ENCODE peak calls at places on chromosome X, in eight cellular contexts. T, K, Q, Z, H, O, P and E are unnamed samples.

GRCh38 chrX:69600182-69600581 is 15.7 kb upstream of the EDA start:
- DNase-seq in T (no peak), K (no peak), Q (no peak), Z (no peak), H (no peak), O (no peak), P (no peak), E (no peak)

GRCh38 chrX:141467442-141467841 is 117.1 kb downstream of the SPANXA1 start:
- DNase-seq in T (no peak), K (no peak), Q (no peak), Z (no peak), H (no peak), O (no peak), P (peak), E (no peak)

GRCh38 chrX:69321789-69322188 is 156.5 kb upstream of the PJA1 start:
- DNase-seq in T (no peak), K (no peak), Q (no peak), Z (no peak), H (no peak), O (no peak), P (no peak), E (peak)

GRCh38 chrX:86946569-86946968 is 571.0 kb upstream of the KLHL4 start:
- DNase-seq in T (no peak), K (no peak), Q (no peak), Z (no peak), H (no peak), O (no peak), P (peak), E (no peak)

GRCh38 chrX:106752101-106752678 is 25.7 kb downstream of the RNF128 start:
- DNase-seq in T (no peak), K (no peak), Q (no peak), Z (no peak), H (no peak), O (no peak), P (peak), E (no peak)

GRCh38 chrX:110284159-110284558 is 33.7 kb downstream of the AMMECR1 start:
- DNase-seq in T (no peak), K (no peak), Q (no peak), Z (peak), H (no peak), O (peak), P (peak), E (no peak)

GRCh38 chrX:131783555-131784338 is 239.4 kb upstream of the STK26 start:
- DNase-seq in T (no peak), K (no peak), Q (no peak), Z (peak), H (no peak), O (no peak), P (peak), E (no peak)

GRCh38 chrX:30533261-30533660 is 44.3 kb downstream of the TASL start:
- DNase-seq in T (no peak), K (no peak), Q (no peak), Z (no peak), H (no peak), O (no peak), P (peak), E (no peak)

GRCh38 chrX:104679175-104679574 is 113.2 kb downstream of the IL1RAPL2 start:
- DNase-seq in T (no peak), K (no peak), Q (no peak), Z (no peak), H (no peak), O (no peak), P (no peak), E (no peak)

GRCh38 chrX:17817242-17817641 is 43.9 kb downstream of the RAI2 start:
- DNase-seq in T (no peak), K (no peak), Q (no peak), Z (no peak), H (no peak), O (no peak), P (no peak), E (no peak)

GRCh38 chrX:153922932-153923857 is 2.9 kb downstream of the ARHGAP4 start:
- DNase-seq in T (peak), K (no peak), Q (peak), Z (no peak), H (peak), O (peak), P (peak), E (no peak)

GRCh38 chrX:57177070-57177469 is 39.9 kb upstream of the SPIN2A start:
- DNase-seq in T (no peak), K (no peak), Q (no peak), Z (no peak), H (no peak), O (no peak), P (no peak), E (no peak)

GRCh38 chrX:427812-428725 is 41.4 kb upstream of the PPP2R3B start:
- DNase-seq in T (no peak), K (no peak), Q (no peak), Z (no peak), H (peak), O (no peak), P (no peak), E (no peak)
- TF ChIP-seq CTCF in T (no peak), K (no peak), Q (peak), Z (peak), H (no peak), O (no peak), P (peak), E (no peak)

DNA sequence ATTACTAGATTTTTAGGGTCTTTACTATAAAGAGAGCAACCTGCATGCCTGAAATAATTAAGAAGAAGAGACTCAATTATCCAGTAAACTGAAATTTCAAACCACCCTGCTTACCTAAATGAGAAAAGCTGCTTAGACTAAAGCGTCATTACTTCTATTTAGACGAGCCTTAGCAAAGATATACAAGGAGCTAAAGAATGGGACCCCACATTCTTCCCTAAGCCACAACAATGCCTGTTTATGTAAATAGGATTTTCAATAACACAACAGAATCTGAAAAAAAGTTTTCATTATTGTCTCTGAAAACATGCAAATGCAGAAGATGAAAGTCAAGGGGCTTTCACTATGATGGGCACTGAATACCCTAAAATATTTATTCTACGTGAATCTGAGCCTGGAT is 16.2 kb downstream of the GPC3 start:
- DNase-seq in T (no peak), K (no peak), Q (no peak), Z (no peak), H (no peak), O (no peak), P (no peak), E (no peak)
- H3K4me3 ChIP-seq in T (no peak), K (no peak), Q (no peak), Z (no peak), H (no peak), O (no peak), P (no peak), E (no peak)

GRCh38 chrX:151725338-151725614 is 9.3 kb upstream of the CNGA2 start:
- DNase-seq in T (no peak), K (no peak), Q (no peak), Z (no peak), H (no peak), O (no peak), P (no peak), E (no peak)

GRCh38 chrX:151724563-151725337 is 8.9 kb downstream of the FATE1 start:
- DNase-seq in T (no peak), K (no peak), Q (no peak), Z (no peak), H (no peak), O (no peak), P (no peak), E (peak)

GRCh38 chrX:151723156-151723760 is 7.4 kb downstream of the FATE1 start:
- DNase-seq in T (no peak), K (no peak), Q (no peak), Z (no peak), H (no peak), O (no peak), P (no peak), E (no peak)

GRCh38 chrX:151726751-151727150 is 7.8 kb upstream of the CNGA2 start:
- DNase-seq in T (no peak), K (no peak), Q (no peak), Z (no peak), H (no peak), O (no peak), P (no peak), E (no peak)

DNA sequence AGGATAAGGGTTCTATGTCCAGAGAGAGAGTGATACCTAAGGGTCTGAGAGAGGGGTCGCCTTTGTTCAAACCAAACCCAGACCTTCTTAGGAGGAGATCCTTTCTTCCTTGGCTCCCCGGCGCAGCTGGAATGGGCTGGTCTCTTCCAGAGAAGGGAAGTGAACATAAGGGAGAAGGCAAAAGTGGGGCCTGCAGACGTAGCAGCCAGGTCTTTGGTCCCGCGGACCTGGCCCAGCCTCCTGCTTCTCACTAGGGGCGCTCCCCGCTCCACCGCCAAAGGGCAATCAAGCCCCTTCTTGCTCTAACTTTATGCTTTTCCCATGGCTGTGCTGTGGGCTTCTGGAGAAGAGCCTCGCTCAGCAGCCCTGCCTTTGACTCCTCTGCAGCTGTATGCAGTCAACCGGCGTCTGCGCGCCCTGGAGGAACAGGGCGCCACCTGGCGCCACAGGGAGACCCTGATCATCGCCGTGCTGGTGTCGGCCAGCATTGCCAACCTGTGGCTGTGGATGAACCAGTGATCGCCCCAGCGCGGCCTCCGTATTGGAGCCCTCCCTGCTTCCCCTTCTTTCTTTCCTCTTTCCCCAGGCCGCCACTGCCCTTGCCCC is 6.5 kb downstream of the FATE1 start:
- DNase-seq in T (no peak), K (no peak), Q (peak), Z (no peak), H (no peak), O (no peak), P (peak), E (no peak)
- TF ChIP-seq CTCF in T (no peak), K (no peak), Q (peak), Z (peak), H (no peak), O (peak), P (peak), E (no peak)

GRCh38 chrX:119996600-119997524 is 53.3 kb upstream of the NKAP start:
- DNase-seq in T (no peak), K (no peak), Q (no peak), Z (no peak), H (no peak), O (no peak), P (no peak), E (no peak)
- H3K4me3 ChIP-seq in T (no peak), K (no peak), Q (no peak), Z (no peak), H (no peak), O (no peak), P (no peak), E (no peak)

GRCh38 chrX:119655125-119655524 is 37.8 kb downstream of the SEPTIN6 start:
- DNase-seq in T (no peak), K (no peak), Q (no peak), Z (peak), H (no peak), O (peak), P (peak), E (no peak)

GRCh38 chrX:119659522-119659921 is 33.4 kb downstream of the SEPTIN6 start:
- DNase-seq in T (no peak), K (no peak), Q (no peak), Z (no peak), H (no peak), O (no peak), P (no peak), E (no peak)

GRCh38 chrX:119648421-119648775 is 42.2 kb upstream of the NKRF start:
- DNase-seq in T (no peak), K (no peak), Q (no peak), Z (no peak), H (no peak), O (no peak), P (no peak), E (no peak)

DNA sequence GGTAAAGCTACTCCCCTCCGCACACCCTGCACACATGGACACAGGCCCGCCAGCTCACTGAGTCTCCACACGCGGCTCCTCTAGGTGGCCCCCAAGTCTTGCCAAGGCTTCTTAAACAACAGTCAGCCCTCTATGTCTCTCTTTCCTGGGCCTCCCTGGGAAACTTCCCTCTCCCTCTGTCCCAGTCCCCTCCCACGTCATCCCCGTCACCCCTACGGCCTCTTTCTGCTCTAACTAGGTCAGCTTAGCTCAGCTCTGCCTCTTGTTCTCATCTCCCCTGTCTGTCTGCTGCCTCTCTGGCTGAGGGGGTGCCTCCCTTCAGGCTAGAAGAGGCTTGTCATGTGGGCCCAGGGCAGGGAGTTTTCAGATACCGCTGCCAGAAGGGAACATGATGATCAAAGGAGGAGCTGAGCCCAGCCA is 38.8 kb downstream of the SEPTIN6 start:
- DNase-seq in T (peak), K (no peak), Q (peak), Z (no peak), H (no peak), O (no peak), P (peak), E (no peak)
- TF ChIP-seq CTCF in T (no peak), K (no peak), Q (peak), Z (no peak), H (no peak), O (no peak), P (peak), E (no peak)

GRCh38 chrX:23954396-23954795 is 46.6 kb downstream of the CXorf58 start:
- DNase-seq in T (no peak), K (no peak), Q (no peak), Z (no peak), H (no peak), O (no peak), P (no peak), E (no peak)
- H3K4me3 ChIP-seq in T (no peak), K (no peak), Q (no peak), Z (no peak), H (no peak), O (no peak), P (no peak), E (no peak)

GRCh38 chrX:112380541-112381278 is 298.1 kb upstream of the TRPC5 start:
- DNase-seq in T (no peak), K (no peak), Q (no peak), Z (no peak), H (no peak), O (no peak), P (no peak), E (no peak)
- TF ChIP-seq CTCF in T (no peak), K (no peak), Q (no peak), Z (no peak), H (no peak), O (no peak), P (no peak), E (no peak)

DNA sequence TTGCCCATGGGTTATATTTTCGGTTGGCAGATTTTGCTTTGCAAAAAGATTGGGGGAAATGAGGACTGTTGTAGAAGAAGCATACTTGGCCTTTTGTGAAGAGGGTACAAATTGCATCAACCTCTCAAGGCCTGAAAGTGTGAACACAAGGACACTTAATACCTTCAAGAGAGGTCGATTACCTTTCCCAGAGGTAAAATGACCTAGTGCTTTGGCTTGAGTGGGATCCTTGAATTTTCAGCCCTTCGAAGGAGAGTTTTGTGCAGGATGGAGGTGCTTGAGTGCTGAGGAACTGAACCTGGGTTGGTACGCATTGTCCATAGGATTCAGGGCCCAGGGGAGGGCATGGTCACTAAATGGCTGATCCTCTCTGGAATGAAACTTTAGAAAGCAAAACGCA is 27.6 kb upstream of the NKAP start:
- DNase-seq in T (no peak), K (no peak), Q (no peak), Z (no peak), H (no peak), O (no peak), P (no peak), E (no peak)
- H3K4me3 ChIP-seq in T (no peak), K (no peak), Q (no peak), Z (no peak), H (no peak), O (no peak), P (no peak), E (no peak)

GRCh38 chrX:49250578-49250977 is 13.9 kb downstream of the FOXP3 start:
- DNase-seq in T (no peak), K (no peak), Q (no peak), Z (no peak), H (no peak), O (no peak), P (no peak), E (no peak)
- TF ChIP-seq CTCF in T (no peak), K (no peak), Q (no peak), Z (no peak), H (no peak), O (no peak), P (no peak), E (no peak)

DNA sequence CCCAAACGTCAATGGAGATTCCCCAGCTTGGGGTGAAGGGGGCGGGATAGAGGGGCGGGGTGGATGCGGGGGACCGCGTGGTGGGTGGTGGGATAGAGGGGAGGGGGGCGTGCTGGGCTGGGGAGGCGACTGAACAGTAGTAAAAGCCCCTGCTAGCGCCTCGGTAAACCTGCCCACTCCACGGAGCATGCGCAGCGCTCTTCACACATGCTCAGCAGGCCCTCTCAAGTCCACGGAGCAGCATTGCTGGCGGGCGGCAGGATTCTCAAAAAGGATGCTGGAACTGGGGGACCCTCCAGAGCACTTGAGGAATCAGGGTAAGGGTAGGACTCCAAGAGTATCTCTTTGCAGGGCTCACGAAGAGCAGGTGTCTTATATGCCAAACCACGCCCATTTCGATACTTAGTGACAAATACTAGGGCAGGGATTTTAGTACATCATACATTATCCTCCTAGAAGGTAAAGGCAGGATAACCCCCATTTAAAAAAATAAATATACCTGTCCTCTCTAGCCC is 378 bp upstream of the RPS6KA6 start:
- DNase-seq in T (peak), K (no peak), Q (peak), Z (peak), H (peak), O (peak), P (peak), E (peak)
- H3K4me3 ChIP-seq in T (peak), K (no peak), Q (peak), Z (peak), H (peak), O (peak), P (peak), E (peak)